ENCODE peak calls at places on chromosomes 6 and 20, in seven cellular contexts. T, B, W, C, L, O and K are unnamed samples. For H3K9me3, the result is how much of the 10 kb centered on the place peaks cover.

GRCh38 chr6:100099189-100100074 is 105.4 kb upstream of the MCHR2 start:
- DNase-seq in T (peak), B (no peak), W (peak), C (no peak), L (peak), O (peak), K (no peak)

GRCh38 chr20:55067158-55067825 is 591.9 kb downstream of the DOK5 start:
- DNase-seq in T (no peak), B (no peak), W (no peak), C (no peak), L (no peak), O (no peak), K (no peak)

GRCh38 chr20:7362601-7363000 is 577.7 kb downstream of the HAO1 start:
- DNase-seq in T (no peak), B (no peak), W (no peak), C (no peak), L (no peak), O (no peak), K (no peak)

GRCh38 chr6:136566007-136566487 is 15.8 kb upstream of the MAP7 start:
- DNase-seq in T (peak), B (no peak), W (no peak), C (no peak), L (no peak), O (no peak), K (no peak)

GRCh38 chr6:67914419-67914818 is 720.7 kb upstream of the ADGRB3 start:
- DNase-seq in T (no peak), B (no peak), W (no peak), C (no peak), L (no peak), O (no peak), K (no peak)

GRCh38 chr20:59813126-59813947 is 120.1 kb downstream of the SYCP2 start:
- DNase-seq in T (no peak), B (peak), W (no peak), C (no peak), L (no peak), O (no peak), K (no peak)

GRCh38 chr6:31740397-31741223 is 805 bp downstream of the MSH5 start:
- DNase-seq in T (peak), B (no peak), W (no peak), C (no peak), L (no peak), O (no peak), K (no peak)

GRCh38 chr6:97765480-97765879 is 482.5 kb upstream of the MMS22L start:
- DNase-seq in T (no peak), B (no peak), W (peak), C (no peak), L (no peak), O (peak), K (no peak)

GRCh38 chr6:38604700-38605099 is 35.0 kb downstream of the BTBD9 start:
- DNase-seq in T (no peak), B (no peak), W (peak), C (no peak), L (no peak), O (peak), K (no peak)

GRCh38 chr20:6692566-6693168 is 74.8 kb upstream of the BMP2 start:
- DNase-seq in T (no peak), B (no peak), W (no peak), C (no peak), L (peak), O (no peak), K (no peak)

GRCh38 chr20:2878515-2878914 is 5.2 kb downstream of the PTPRA start:
- DNase-seq in T (no peak), B (no peak), W (no peak), C (no peak), L (no peak), O (no peak), K (no peak)

GRCh38 chr6:131073577-131073976 is 10.5 kb upstream of the EPB41L2 start:
- DNase-seq in T (no peak), B (no peak), W (no peak), C (no peak), L (no peak), O (no peak), K (no peak)

GRCh38 chr6:149917679-149918078 is 5.2 kb downstream of the RAET1G start:
- DNase-seq in T (no peak), B (no peak), W (no peak), C (no peak), L (no peak), O (no peak), K (no peak)

GRCh38 chr20:10448270-10449156 is 13.4 kb downstream of the SLX4IP start:
- DNase-seq in T (no peak), B (no peak), W (no peak), C (no peak), L (peak), O (peak), K (no peak)

GRCh38 chr6:20038805-20039204 is 173.5 kb downstream of the MBOAT1 start:
- DNase-seq in T (no peak), B (no peak), W (no peak), C (no peak), L (no peak), O (peak), K (no peak)

GRCh38 chr20:61803903-61804804 is 261.5 kb downstream of the TAF4 start:
- DNase-seq in T (no peak), B (peak), W (no peak), C (no peak), L (peak), O (peak), K (no peak)

GRCh38 chr6:143361536-143362191 is 88.8 kb downstream of the ADAT2 start:
- DNase-seq in T (no peak), B (no peak), W (no peak), C (no peak), L (no peak), O (no peak), K (no peak)

GRCh38 chr6:158943380-158944032 is 56.5 kb downstream of the RSPH3 start:
- DNase-seq in T (no peak), B (no peak), W (no peak), C (no peak), L (no peak), O (no peak), K (no peak)

GRCh38 chr6:48144024-48144423 is 33.0 kb upstream of the PTCHD4 start:
- DNase-seq in T (no peak), B (no peak), W (no peak), C (no peak), L (no peak), O (no peak), K (no peak)

GRCh38 chr6:5034736-5035135 is 30.9 kb upstream of the RPP40 start:
- DNase-seq in T (no peak), B (no peak), W (no peak), C (no peak), L (no peak), O (no peak), K (no peak)

GRCh38 chr6:166490671-166491500 is 95.6 kb downstream of the RAMACL start:
- DNase-seq in T (peak), B (no peak), W (no peak), C (no peak), L (no peak), O (peak), K (no peak)

GRCh38 chr6:154242617-154243357 is 113.8 kb downstream of the IPCEF1 start:
- DNase-seq in T (no peak), B (no peak), W (no peak), C (no peak), L (no peak), O (no peak), K (no peak)

GRCh38 chr6:15874821-15875220 is 212.0 kb upstream of the DTNBP1 start:
- DNase-seq in T (no peak), B (no peak), W (no peak), C (no peak), L (no peak), O (peak), K (no peak)

GRCh38 chr20:56841346-56841908 is 212.3 kb downstream of the TFAP2C start:
- DNase-seq in T (no peak), B (no peak), W (no peak), C (no peak), L (no peak), O (no peak), K (no peak)

DNA sequence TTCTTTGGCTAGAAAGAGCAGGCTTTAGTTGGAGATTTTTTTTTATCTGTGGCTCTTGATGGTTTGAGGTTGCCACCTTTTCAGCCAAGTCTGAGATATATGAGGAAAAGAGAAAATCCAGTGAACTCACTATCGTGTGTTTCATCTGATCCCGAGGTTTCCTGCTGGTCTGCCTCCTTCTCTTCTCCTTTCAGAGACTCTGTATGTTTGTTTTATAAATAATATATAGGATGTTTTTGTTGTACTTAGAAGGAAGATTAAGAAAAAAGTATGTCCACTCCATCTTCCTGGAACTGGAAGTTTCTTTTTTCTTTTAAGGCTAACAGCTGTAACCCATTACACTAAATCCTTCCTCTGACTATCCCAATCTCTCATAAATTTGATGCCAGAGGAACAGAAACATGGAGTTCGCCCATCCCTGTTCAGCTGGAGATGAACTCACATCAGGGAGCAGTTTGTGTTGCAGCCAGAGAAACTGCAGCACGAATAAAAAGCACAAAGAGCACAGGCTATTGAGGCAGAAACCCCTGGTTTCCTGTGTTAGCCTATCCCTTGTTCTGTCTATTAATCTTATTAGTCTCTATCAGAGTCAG is 20.7 kb downstream of the RIPK1 start:
- DNase-seq in T (no peak), B (no peak), W (no peak), C (no peak), L (no peak), O (peak), K (no peak)
- H3K9me3 ChIP-seq in T (under half), B (under half), W (under half), C (under half), L (under half), O (under half), K (under half)

DNA sequence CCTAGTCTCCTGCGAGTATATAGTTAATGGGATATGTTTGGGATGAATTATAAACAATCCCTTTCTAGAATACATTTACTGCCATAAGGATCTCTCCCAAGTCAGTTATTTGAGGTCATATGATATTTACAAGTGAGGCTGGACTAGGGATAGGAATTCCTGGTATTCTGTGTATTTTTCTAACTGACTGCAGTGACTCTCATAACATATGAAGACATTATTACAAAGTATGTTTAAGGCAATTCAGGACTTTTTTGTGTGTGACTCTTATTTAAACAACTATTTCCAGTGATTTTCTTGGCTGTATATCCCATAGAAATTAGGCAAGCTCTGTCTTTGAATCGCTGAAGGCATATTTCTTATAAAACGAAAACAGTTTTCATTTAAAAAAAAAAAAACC is 18.4 kb upstream of the TNFAIP3 start:
- DNase-seq in T (no peak), B (no peak), W (no peak), C (no peak), L (no peak), O (peak), K (no peak)
- H3K9me3 ChIP-seq in T (under half), B (under half), W (under half), C (under half), L (under half), O (under half), K (under half)

DNA sequence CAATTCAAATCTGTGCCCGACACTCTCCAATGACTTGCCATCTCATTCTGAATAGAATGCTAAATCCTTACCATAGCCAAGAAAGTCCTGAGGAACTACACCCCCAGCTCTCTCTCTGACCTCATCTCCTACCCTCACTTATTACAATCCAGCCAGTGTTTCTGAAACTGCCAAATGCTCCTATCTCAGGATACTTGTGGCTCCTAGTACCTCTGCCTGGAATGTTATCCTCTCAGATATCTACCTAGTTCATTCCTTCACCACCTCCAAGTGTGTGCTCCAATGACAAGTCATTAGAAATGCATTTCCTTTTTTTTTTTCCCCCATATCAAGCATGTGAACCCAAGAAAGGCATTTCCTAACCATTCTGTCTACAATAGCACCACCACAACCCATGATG is 24.4 kb downstream of the ZNF184 start:
- DNase-seq in T (no peak), B (no peak), W (no peak), C (no peak), L (no peak), O (no peak), K (no peak)
- H3K9me3 ChIP-seq in T (under half), B (under half), W (half or more), C (under half), L (under half), O (under half), K (under half)

DNA sequence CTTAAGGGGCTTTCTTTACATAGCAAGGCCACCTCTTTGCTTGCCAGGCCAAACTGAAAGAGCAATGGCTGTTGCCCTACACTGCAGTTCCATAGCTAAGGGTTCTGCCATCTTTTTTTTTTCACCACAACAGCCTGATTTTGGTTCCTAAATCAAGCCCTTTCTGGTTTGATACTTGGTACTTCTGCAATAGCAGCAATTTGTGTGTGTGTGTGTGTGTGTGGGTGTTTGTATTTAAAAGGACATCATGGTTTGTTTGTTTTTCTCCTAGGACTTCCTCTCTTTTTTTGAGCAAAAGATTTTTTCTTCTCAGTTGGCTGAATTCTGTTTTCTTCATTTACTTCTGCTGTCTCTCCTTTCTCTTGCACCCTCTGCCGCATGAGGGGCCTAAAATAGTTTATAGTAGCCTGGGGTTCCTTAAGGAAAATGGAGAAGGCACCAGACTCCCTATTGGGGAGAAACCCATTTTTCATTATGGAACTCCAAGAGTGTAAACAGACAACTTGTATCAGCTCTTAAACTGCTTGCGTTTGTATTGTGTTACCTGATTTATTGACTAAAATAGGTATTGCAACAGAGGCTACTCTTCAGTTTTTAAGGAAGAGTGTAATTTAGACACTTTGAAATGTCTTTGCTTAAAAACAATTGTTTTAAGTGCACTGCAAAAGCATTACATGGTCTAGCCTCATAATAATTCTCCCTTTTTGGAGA is 12.3 kb upstream of the GCLC start:
- DNase-seq in T (no peak), B (no peak), W (no peak), C (no peak), L (no peak), O (no peak), K (no peak)
- H3K9me3 ChIP-seq in T (under half), B (under half), W (under half), C (under half), L (under half), O (under half), K (under half)

GRCh38 chr6:34583461-34583860 is 27.3 kb upstream of the SPDEF start:
- DNase-seq in T (no peak), B (no peak), W (no peak), C (no peak), L (no peak), O (no peak), K (no peak)

GRCh38 chr6:34583861-34584604 is 27.9 kb upstream of the SPDEF start:
- DNase-seq in T (no peak), B (no peak), W (no peak), C (no peak), L (peak), O (no peak), K (no peak)

GRCh38 chr6:34585108-34585507 is 29.0 kb upstream of the SPDEF start:
- DNase-seq in T (no peak), B (no peak), W (no peak), C (no peak), L (no peak), O (no peak), K (no peak)

GRCh38 chr6:34585512-34586045 is 29.4 kb upstream of the SPDEF start:
- DNase-seq in T (no peak), B (no peak), W (no peak), C (no peak), L (no peak), O (peak), K (no peak)

DNA sequence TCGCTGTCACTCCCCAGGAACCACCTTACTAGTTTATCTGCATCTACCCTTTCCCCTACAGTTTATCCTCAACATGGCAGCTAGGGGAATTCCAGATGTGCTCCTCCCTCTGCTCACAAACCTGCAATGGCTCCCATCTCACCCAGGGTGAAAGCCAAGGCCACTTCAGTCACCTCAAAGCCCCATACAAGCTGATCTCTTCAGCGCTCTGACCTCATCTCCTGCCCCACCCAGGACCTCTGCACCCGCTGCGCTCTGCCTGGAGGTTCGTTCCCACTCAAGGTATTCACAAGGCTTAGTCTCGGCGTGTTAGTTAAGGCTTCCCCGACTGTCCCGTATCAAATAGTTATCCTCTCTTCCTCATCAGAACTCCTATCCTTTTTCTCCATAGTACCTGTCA is 28.6 kb upstream of the SPDEF start:
- DNase-seq in T (no peak), B (no peak), W (no peak), C (no peak), L (no peak), O (no peak), K (no peak)
- H3K9me3 ChIP-seq in T (under half), B (under half), W (under half), C (under half), L (under half), O (under half), K (under half)

GRCh38 chr6:30287139-30287538 is 39.6 kb upstream of the TRIM39 start:
- DNase-seq in T (no peak), B (no peak), W (no peak), C (no peak), L (no peak), O (no peak), K (no peak)

GRCh38 chr6:30283761-30284160 is 43.0 kb upstream of the TRIM39 start:
- DNase-seq in T (no peak), B (no peak), W (no peak), C (no peak), L (no peak), O (no peak), K (no peak)

DNA sequence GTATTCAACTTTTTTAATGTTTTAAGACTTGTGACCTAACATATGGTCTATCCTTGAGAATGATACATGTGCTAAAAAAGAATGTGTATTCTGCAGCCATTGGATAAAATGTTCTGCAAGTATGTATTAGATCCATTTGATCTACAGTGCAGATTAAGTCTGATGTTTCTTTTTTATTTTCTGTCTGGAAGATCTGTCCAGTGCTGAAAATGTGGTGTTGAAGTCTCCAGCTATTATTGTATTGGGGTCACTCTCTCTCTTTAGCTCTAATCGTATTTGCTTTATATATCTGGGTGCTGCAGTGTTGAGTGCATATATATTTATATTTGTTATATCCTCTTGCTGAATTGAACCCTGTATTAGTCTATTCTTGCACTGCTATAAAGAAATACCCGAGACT is 44.2 kb upstream of the TRIM39 start:
- DNase-seq in T (no peak), B (no peak), W (no peak), C (no peak), L (no peak), O (no peak), K (no peak)
- H3K9me3 ChIP-seq in T (under half), B (under half), W (half or more), C (half or more), L (half or more), O (under half), K (under half)

GRCh38 chr6:169962604-169963469 is 211.4 kb downstream of the ERMARD start:
- DNase-seq in T (no peak), B (no peak), W (no peak), C (no peak), L (no peak), O (no peak), K (no peak)
- H3K9me3 ChIP-seq in T (under half), B (under half), W (under half), C (under half), L (under half), O (under half), K (under half)

GRCh38 chr6:83905648-83906047 is 46.2 kb downstream of the CYB5R4 start:
- DNase-seq in T (no peak), B (no peak), W (no peak), C (no peak), L (no peak), O (no peak), K (no peak)

GRCh38 chr6:83904395-83904794 is 44.9 kb downstream of the CYB5R4 start:
- DNase-seq in T (no peak), B (no peak), W (no peak), C (no peak), L (no peak), O (no peak), K (no peak)

GRCh38 chr6:83901624-83902023 is 42.1 kb downstream of the CYB5R4 start:
- DNase-seq in T (no peak), B (no peak), W (no peak), C (no peak), L (no peak), O (no peak), K (no peak)
- H3K9me3 ChIP-seq in T (under half), B (under half), W (under half), C (under half), L (under half), O (under half), K (under half)

DNA sequence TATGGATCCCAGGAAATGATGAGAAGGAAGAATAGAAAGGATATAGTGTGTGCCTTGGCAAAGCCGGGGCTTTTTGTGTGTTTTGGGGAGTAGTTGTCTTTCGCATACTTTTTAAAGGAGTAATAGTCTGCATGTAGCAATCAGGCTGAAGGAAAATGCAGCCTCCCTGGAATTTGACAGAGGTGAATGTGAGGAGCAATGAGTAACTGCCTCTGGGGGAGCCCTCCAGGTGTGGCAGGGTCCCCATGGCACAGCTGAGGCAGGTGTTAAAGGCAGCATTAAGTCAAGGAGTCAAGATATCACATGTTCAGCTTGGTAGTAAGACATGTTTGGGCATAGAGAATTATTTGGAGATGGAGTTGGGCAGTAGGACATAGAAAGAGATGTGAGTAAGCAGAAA is 203.1 kb downstream of the C6orf118 start:
- DNase-seq in T (no peak), B (no peak), W (no peak), C (no peak), L (no peak), O (no peak), K (no peak)
- H3K9me3 ChIP-seq in T (under half), B (under half), W (under half), C (under half), L (under half), O (under half), K (under half)

GRCh38 chr6:169908403-169908933 is 157.0 kb downstream of the ERMARD start:
- DNase-seq in T (no peak), B (no peak), W (no peak), C (no peak), L (no peak), O (no peak), K (no peak)
- H3K9me3 ChIP-seq in T (under half), B (under half), W (under half), C (under half), L (under half), O (half or more), K (under half)